ENCODE peak calls at places on chromosomes 11 and 22, in six cellular contexts. H, L, S, E, Q and F are unnamed samples.

GRCh38 chr11:127474735-127475134 is 474.2 kb upstream of the KIRREL3 start:
- DNase-seq in H (no peak), L (no peak), S (no peak), E (no peak), Q (no peak), F (no peak)

GRCh38 chr11:112017538-112017937 is 7.7 kb upstream of the DLAT start:
- DNase-seq in H (no peak), L (no peak), S (peak), E (no peak), Q (no peak), F (no peak)

GRCh38 chr11:68454767-68455166 is 5.8 kb upstream of the PPP6R3 start:
- DNase-seq in H (no peak), L (no peak), S (no peak), E (no peak), Q (no peak), F (no peak)

GRCh38 chr11:69419662-69420061 is 61.8 kb upstream of the LINC01488 start:
- DNase-seq in H (no peak), L (no peak), S (no peak), E (no peak), Q (no peak), F (no peak)

GRCh38 chr11:120257346-120257745 is 17.4 kb downstream of the POU2F3 start:
- DNase-seq in H (no peak), L (no peak), S (no peak), E (no peak), Q (no peak), F (no peak)

GRCh38 chr11:116509566-116509965 is 263.2 kb downstream of the BUD13 start:
- DNase-seq in H (no peak), L (no peak), S (no peak), E (no peak), Q (no peak), F (no peak)

GRCh38 chr22:26610983-26611382 is 6.8 kb downstream of the CRYBB1 start:
- DNase-seq in H (no peak), L (peak), S (no peak), E (no peak), Q (no peak), F (no peak)

GRCh38 chr22:24043957-24044356 is 32.9 kb downstream of the CABIN1 start:
- DNase-seq in H (no peak), L (no peak), S (no peak), E (no peak), Q (peak), F (no peak)

GRCh38 chr22:44449061-44449682 is 48.9 kb downstream of the RTL6 start:
- DNase-seq in H (no peak), L (no peak), S (peak), E (peak), Q (peak), F (no peak)

GRCh38 chr11:44978279-44978960 is 27.7 kb upstream of the TP53I11 start:
- DNase-seq in H (no peak), L (no peak), S (no peak), E (no peak), Q (no peak), F (no peak)

GRCh38 chr11:26905368-26905767 is 88.5 kb upstream of the FIBIN start:
- DNase-seq in H (no peak), L (no peak), S (no peak), E (no peak), Q (no peak), F (peak)

GRCh38 chr11:10539339-10539738 is 1.6 kb downstream of the RNF141 start:
- DNase-seq in H (no peak), L (no peak), S (no peak), E (no peak), Q (no peak), F (no peak)

GRCh38 chr11:69537126-69537525 is 55.7 kb downstream of the LINC01488 start:
- DNase-seq in H (no peak), L (no peak), S (no peak), E (no peak), Q (no peak), F (no peak)

GRCh38 chr22:45993143-45993692 is 16.3 kb upstream of the WNT7B start:
- DNase-seq in H (no peak), L (no peak), S (no peak), E (no peak), Q (no peak), F (no peak)

GRCh38 chr11:66443602-66444001 is 5.0 kb upstream of the MRPL11 start:
- DNase-seq in H (no peak), L (no peak), S (peak), E (peak), Q (peak), F (no peak)

GRCh38 chr22:50119768-50120251 is 30.0 kb downstream of the MOV10L1 start:
- DNase-seq in H (no peak), L (no peak), S (no peak), E (no peak), Q (no peak), F (no peak)

GRCh38 chr11:64250875-64251721 is at the start of gene PLCB3:
- DNase-seq in H (peak), L (peak), S (no peak), E (no peak), Q (no peak), F (peak)

GRCh38 chr22:49934891-49935557 is 16.6 kb downstream of the CRELD2 start:
- DNase-seq in H (peak), L (peak), S (peak), E (no peak), Q (no peak), F (peak)

GRCh38 chr11:65814960-65815565 is 18.7 kb upstream of the SNX32 start:
- DNase-seq in H (no peak), L (no peak), S (no peak), E (no peak), Q (no peak), F (no peak)

GRCh38 chr11:69721745-69722144 is 17.9 kb upstream of the FGF19 start:
- DNase-seq in H (no peak), L (peak), S (no peak), E (no peak), Q (no peak), F (no peak)

GRCh38 chr11:55726715-55727324 is 46.4 kb upstream of the OR5D13 start:
- DNase-seq in H (no peak), L (peak), S (no peak), E (no peak), Q (no peak), F (no peak)

GRCh38 chr11:94011478-94011877 is 9.7 kb upstream of the HEPHL1 start:
- DNase-seq in H (no peak), L (no peak), S (no peak), E (no peak), Q (no peak), F (no peak)

GRCh38 chr11:69297926-69298777 is 4.2 kb downstream of the MYEOV start:
- DNase-seq in H (no peak), L (peak), S (peak), E (no peak), Q (peak), F (peak)